ENCODE peak calls at places on chromosomes 6 and 20, in five cellular contexts. J is AG08395; Y is right cardiac atrium; T is activated naive CD8-positive, alpha-beta T cell treated with anti-CD3 and anti-CD28 coated beads, Interleukin-2, amount 50 U/mL, for 24 hours; Z is mammary epithelial cell. S is an unnamed sample.

GRCh38 chr6:37922563-37922962 is 103.0 kb downstream of the ZFAND3 start:
- DNase-seq in Z (peak), J (no peak), Y (no peak), T (no peak), S (peak)

GRCh38 chr6:43990627-43991619 is 136.3 kb downstream of the MRPL14 start:
- DNase-seq in T (no peak), J (no peak), Y (no peak), Z (no peak), S (peak)

GRCh38 chr20:19987046-19987445 is 30.1 kb upstream of the NAA20 start:
- DNase-seq in J (no peak), Y (no peak), T (no peak), Z (no peak), S (no peak)

GRCh38 chr6:125746731-125747588 is 2.5 kb upstream of the HEY2 start:
- DNase-seq in Z (peak), J (peak), T (peak), Y (peak), S (peak)

GRCh38 chr6:101722991-101723579 is 329.6 kb downstream of the GRIK2 start:
- DNase-seq in Z (peak), J (peak), Y (no peak), T (no peak), S (no peak)

GRCh38 chr6:121615493-121615892 is 180.0 kb downstream of the GJA1 start:
- DNase-seq in Z (no peak), T (no peak), Y (no peak), J (no peak), S (no peak)

GRCh38 chr20:56433221-56433879 is 21.3 kb downstream of the CASS4 start:
- DNase-seq in Y (no peak), J (peak), Z (no peak), T (no peak), S (no peak)

GRCh38 chr6:111843347-111844147 is 29.7 kb downstream of the FYN start:
- DNase-seq in Z (no peak), T (peak), J (no peak), Y (no peak), S (no peak)

GRCh38 chr6:136703331-136703846 is 88.9 kb downstream of the MAP3K5 start:
- DNase-seq in Z (no peak), J (no peak), T (no peak), Y (no peak), S (no peak)

GRCh38 chr6:158640519-158640918 is 4.0 kb downstream of the DYNLT1 start:
- DNase-seq in T (no peak), Z (no peak), J (no peak), Y (no peak), S (no peak)

GRCh38 chr6:56593801-56594318 is 48.8 kb downstream of the DST start:
- DNase-seq in Z (no peak), J (peak), T (no peak), Y (no peak), S (no peak)

S was measured in kidney tubule cell.